ENCODE peak calls at places on chromosomes 7 and 10, in six cellular contexts. Y is stomach, R is tibial nerve, V is ovary, D is IMR-90, B is right lobe of liver. P is an unnamed sample.

GRCh38 chr7:80273327-80273726 is 138.7 kb downstream of the GNAI1 start:
- DNase-seq in R (no peak), B (no peak), V (no peak), D (peak; percentile 65), Y (no peak), P (no peak)

GRCh38 chr10:118166951-118167350 is 120.2 kb upstream of the RAB11FIP2 start:
- DNase-seq in D (no peak), V (no peak), B (no peak), R (no peak), Y (no peak), P (no peak)

GRCh38 chr10:69222157-69223027 is 2.3 kb downstream of the HKDC1 start:
- DNase-seq in R (no peak), B (no peak), V (no peak), D (peak; percentile 67), Y (peak; percentile 71), P (peak; percentile 75)

GRCh38 chr7:4692055-4692454 is 10.0 kb downstream of the FOXK1 start:
- DNase-seq in V (peak; percentile 62), R (no peak), D (no peak), B (no peak), Y (no peak), P (no peak)

GRCh38 chr10:110821508-110821907 is 50.2 kb upstream of the PDCD4 start:
- DNase-seq in D (no peak), Y (no peak), B (no peak), V (no peak), R (no peak), P (no peak)

GRCh38 chr10:52063159-52063558 is 250.9 kb upstream of the DKK1 start:
- DNase-seq in D (no peak), V (no peak), R (no peak), B (no peak), Y (no peak), P (no peak)

GRCh38 chr7:151013728-151014497 is 10.4 kb downstream of the ATG9B start:
- DNase-seq in V (no peak), B (peak; percentile 58), D (peak; percentile 22), R (peak; percentile 21), Y (peak; percentile 67), P (peak; percentile 87)

GRCh38 chr7:115749924-115750323 is 280.6 kb downstream of the TFEC start:
- DNase-seq in V (peak; percentile 26), Y (no peak), D (peak; percentile 0), B (no peak), R (no peak), P (no peak)

GRCh38 chr7:99864041-99864440 is 12.8 kb downstream of the OR2AE1 start:
- DNase-seq in D (no peak), B (no peak), Y (no peak), V (no peak), R (no peak), P (no peak)

GRCh38 chr7:143435266-143435665 is 8.0 kb upstream of the TAS2R60 start:
- DNase-seq in B (no peak), R (no peak), Y (no peak), D (no peak), V (no peak), P (no peak)

GRCh38 chr7:7696458-7697119 is 21.8 kb downstream of the RPA3 start:
- DNase-seq in V (no peak), D (peak; percentile 51), R (no peak), B (no peak), Y (no peak), P (no peak)

GRCh38 chr7:47999413-47999812 is 20.0 kb upstream of the HUS1 start:
- DNase-seq in Y (no peak), D (no peak), V (no peak), R (no peak), B (no peak), P (no peak)

GRCh38 chr7:48180981-48181380 is 9.7 kb downstream of the ABCA13 start:
- DNase-seq in V (no peak), Y (no peak), D (peak; percentile 63), R (no peak), B (no peak), P (no peak)

GRCh38 chr10:66187096-66187733 is 738.6 kb upstream of the LRRTM3 start:
- DNase-seq in B (no peak), R (no peak), V (no peak), D (no peak), Y (no peak), P (no peak)

GRCh38 chr7:83640731-83641533 is 8.0 kb downstream of the SEMA3E start:
- DNase-seq in V (no peak), R (no peak), Y (no peak), D (no peak), B (no peak), P (no peak)

GRCh38 chr7:29988391-29989256 is 977 bp downstream of the SCRN1 start:
- DNase-seq in R (peak; percentile 23), B (peak; percentile 46), V (peak; percentile 68), D (peak; percentile 73), Y (peak; percentile 50), P (peak; percentile 61)

GRCh38 chr7:6149996-6150395 is 118.8 kb downstream of the ANKRD61 start:
- DNase-seq in Y (no peak), V (no peak), R (no peak), B (no peak), D (no peak), P (no peak)

GRCh38 chr7:2195403-2196246 is 37.1 kb downstream of the MAD1L1 start:
- DNase-seq in D (no peak), R (no peak), V (no peak), B (peak; percentile 25), Y (peak; percentile 60), P (no peak)

GRCh38 chr7:13099197-13099795 is 411.9 kb downstream of the ARL4A start:
- DNase-seq in D (peak; percentile 64), R (no peak), Y (no peak), B (no peak), V (no peak), P (no peak)

DNA sequence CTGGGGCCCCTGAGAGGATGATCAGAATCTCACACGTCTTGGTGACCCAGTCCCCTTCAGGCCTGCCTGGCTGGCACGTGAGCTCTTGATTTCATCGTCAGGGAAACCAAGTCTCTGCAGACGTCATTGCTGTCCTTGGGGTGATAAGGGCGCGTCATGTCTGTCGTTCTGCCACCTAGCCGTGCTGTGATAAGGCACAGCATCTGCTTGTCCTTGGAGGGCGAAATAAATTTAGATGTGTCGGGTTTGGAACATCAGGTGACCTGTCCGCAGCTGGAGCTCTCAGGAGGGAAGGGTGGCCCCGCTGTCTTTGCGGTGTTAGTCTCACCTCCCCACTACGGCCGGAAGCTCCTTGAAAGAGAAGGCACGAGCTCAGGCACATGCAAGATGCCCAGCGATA is 129.2 kb downstream of the GRK5 start:
- DNase-seq in B (no peak), R (no peak), Y (no peak), V (no peak), D (no peak), P (no peak)
- TF ChIP-seq POLR2A in B (no peak), R (no peak), Y (no peak), V (no peak), D (no peak), P (no peak)

GRCh38 chr7:37342170-37342569 is 106.5 kb downstream of the ELMO1 start:
- DNase-seq in D (no peak), Y (no peak), B (no peak), V (no peak), R (no peak), P (no peak)

GRCh38 chr7:37346761-37347160 is 101.9 kb downstream of the ELMO1 start:
- DNase-seq in R (no peak), D (no peak), B (no peak), V (no peak), Y (no peak), P (no peak)

GRCh38 chr7:37341033-37341630 is 107.5 kb downstream of the ELMO1 start:
- DNase-seq in V (no peak), R (no peak), D (no peak), Y (no peak), B (no peak), P (no peak)

GRCh38 chr7:37344886-37345579 is 103.6 kb downstream of the ELMO1 start:
- DNase-seq in R (no peak), Y (no peak), V (no peak), D (no peak), B (no peak), P (peak; percentile 6)

DNA sequence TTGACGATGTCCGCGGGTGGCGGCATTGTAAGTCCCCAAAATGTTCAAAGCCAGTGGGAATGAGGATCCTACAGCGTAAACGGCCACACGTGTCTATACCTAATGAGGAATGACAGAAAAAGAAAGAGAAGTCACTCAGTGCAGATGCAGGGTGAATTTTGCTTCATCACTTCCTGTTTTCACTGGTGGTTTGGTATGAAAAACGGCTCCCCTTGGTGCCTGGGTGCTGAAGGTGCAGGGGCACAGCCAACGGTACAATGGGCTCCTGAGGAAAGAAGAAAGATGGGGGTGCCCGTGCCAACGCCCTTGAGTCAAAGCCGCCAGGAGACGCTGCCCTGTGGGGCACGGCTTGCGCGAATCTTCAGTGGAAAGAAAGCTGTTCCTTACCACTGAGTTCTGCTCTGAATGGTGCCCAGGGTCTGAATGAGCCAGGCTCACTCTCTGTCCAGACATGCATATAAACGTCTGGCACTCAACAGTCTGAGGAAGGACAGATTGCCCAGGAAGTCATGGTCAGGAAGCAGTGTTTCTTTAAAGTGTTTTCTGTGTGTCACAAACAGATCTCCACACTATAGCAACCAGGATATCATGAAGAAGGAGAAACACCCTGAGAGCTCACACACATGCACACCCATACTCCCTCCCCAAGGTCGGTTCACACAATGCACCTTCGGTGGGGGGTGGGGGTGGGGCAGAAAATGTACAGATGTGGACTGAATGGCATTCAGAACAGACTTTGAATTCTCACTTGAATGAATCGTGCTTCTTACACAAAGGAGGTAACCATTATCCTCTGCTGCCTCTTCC is 105.8 kb downstream of the ELMO1 start:
- DNase-seq in B (no peak), Y (peak; percentile 31), D (no peak), R (no peak), V (no peak), P (peak; percentile 48)
- TF ChIP-seq POLR2A in B (no peak), Y (no peak), D (no peak), R (no peak), V (no peak), P (peak; percentile 76)

DNA sequence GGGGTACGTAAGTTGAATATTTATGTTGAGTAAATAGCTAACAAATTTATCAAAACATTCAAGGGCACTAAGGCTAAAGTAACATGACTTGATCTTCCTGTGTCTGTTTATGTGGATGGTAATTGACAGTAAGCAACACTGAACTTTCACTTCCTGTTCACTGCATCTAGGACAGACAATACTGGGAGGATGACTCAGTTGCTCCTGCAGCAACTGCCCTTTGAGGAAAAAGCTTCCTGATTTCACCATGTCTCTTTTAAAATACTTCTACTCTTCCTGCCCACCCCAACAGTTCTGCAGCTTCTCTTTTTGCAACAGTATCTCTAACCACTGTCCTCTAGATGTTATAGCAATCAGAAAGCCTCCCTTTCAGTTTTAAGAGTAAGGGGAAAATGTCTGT is 76.6 kb upstream of the HGF start:
- DNase-seq in Y (no peak), R (no peak), B (no peak), V (no peak), D (peak; percentile 74), P (no peak)
- TF ChIP-seq POLR2A in Y (no peak), R (no peak), B (no peak), V (no peak), D (no peak), P (no peak)

GRCh38 chr7:77690289-77690688 is 6.0 kb upstream of the RSBN1L start:
- DNase-seq in D (no peak), B (no peak), R (no peak), V (no peak), Y (no peak), P (no peak)

GRCh38 chr7:77696057-77696642 is at the start of gene RSBN1L:
- DNase-seq in Y (peak; percentile 99), D (peak; percentile 97), B (peak; percentile 99), V (peak; percentile 98), R (peak; percentile 97), P (peak; percentile 98)

GRCh38 chr7:77693830-77694583 is 2.3 kb upstream of the RSBN1L start:
- DNase-seq in V (no peak), B (no peak), D (no peak), Y (no peak), R (no peak), P (no peak)

GRCh38 chr7:77687747-77688144 is 8.5 kb upstream of the RSBN1L start:
- DNase-seq in B (no peak), R (no peak), V (no peak), Y (no peak), D (no peak), P (no peak)

GRCh38 chr7:77691892-77692491 is 4.3 kb upstream of the RSBN1L start:
- DNase-seq in R (no peak), Y (peak; percentile 61), V (no peak), D (no peak), B (peak; percentile 79), P (no peak)
- TF ChIP-seq POLR2A in R (no peak), Y (no peak), V (no peak), D (no peak), B (no peak), P (no peak)